ENCODE peak calls at places on chromosomes 7 and 10, in five cellular contexts. P is body of pancreas, H is esophagus muscularis mucosa, U is tibial artery, T is cardiac muscle cell. I is an unnamed sample. For H3K4me1, the result is how much of the 10 kb centered on the place peaks cover.

GRCh38 chr7:47741984-47742383 is 160.1 kb upstream of the TNS3 start:
- DNase-seq in P (no peak), H (no peak), U (no peak), T (no peak), I (peak)

GRCh38 chr7:2777898-2778535 is 66.1 kb downstream of the GNA12 start:
- DNase-seq in P (no peak), H (no peak), U (no peak), T (no peak), I (no peak)

GRCh38 chr10:97049670-97050069 is 136.1 kb downstream of the SLIT1 start:
- DNase-seq in P (no peak), H (no peak), U (no peak), T (no peak), I (no peak)

GRCh38 chr10:119383174-119383856 is 159.2 kb downstream of the RGS10 start:
- DNase-seq in P (no peak), H (no peak), U (no peak), T (no peak), I (no peak)

GRCh38 chr10:105793071-105793470 is 1152.0 kb downstream of the SORCS3 start:
- DNase-seq in P (no peak), H (no peak), U (no peak), T (no peak), I (no peak)

GRCh38 chr10:131473645-131474044 is 162.1 kb upstream of the TCERG1L start:
- DNase-seq in P (no peak), H (peak), U (no peak), T (no peak), I (no peak)

GRCh38 chr10:103895458-103896186 is 22.4 kb downstream of the STN1 start:
- DNase-seq in P (peak), H (no peak), U (no peak), T (no peak), I (peak)

GRCh38 chr10:49562893-49563292 is 24.0 kb upstream of the ERCC6 start:
- DNase-seq in P (no peak), H (no peak), U (no peak), T (no peak), I (peak)

DNA sequence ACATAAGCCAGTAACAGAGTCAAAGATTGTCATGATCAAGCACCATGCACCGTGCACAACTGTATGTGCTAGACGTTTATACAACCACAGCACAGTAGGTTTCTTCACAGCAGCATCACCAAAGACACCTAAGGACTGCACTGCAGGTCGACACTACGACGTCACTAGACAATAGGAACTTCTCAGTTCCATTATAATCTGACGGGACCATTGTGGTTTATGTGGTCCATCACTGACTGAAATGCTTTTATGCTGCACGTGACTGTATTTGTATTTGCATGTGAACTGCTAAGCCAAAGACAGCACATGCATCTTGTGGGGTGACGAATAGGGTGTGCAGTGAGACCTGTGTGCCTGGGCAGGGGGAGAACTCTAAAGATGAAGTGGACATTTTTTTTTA is 164.9 kb downstream of the PARD3 start:
- DNase-seq in P (no peak), H (no peak), U (no peak), T (no peak), I (no peak)
- H3K4me1 ChIP-seq in P (under half), H (under half), U (under half), T (under half), I (under half)

GRCh38 chr7:36277247-36277542 is 112.5 kb upstream of the ANLN start:
- DNase-seq in P (no peak), H (no peak), U (no peak), T (no peak), I (no peak)
- H3K4me1 ChIP-seq in P (half or more), H (half or more), U (half or more), T (under half), I (under half)

GRCh38 chr10:99619851-99620712 is at the start of gene SLC25A28:
- DNase-seq in P (peak), H (peak), U (peak), T (peak), I (peak)

GRCh38 chr10:99621454-99622246 is 1.4 kb upstream of the SLC25A28 start:
- DNase-seq in P (no peak), H (no peak), U (no peak), T (no peak), I (no peak)

GRCh38 chr10:99623919-99624318 is 3.7 kb upstream of the SLC25A28 start:
- DNase-seq in P (no peak), H (no peak), U (no peak), T (no peak), I (no peak)

GRCh38 chr10:99620713-99621453 is 644 bp upstream of the SLC25A28 start:
- DNase-seq in P (peak), H (peak), U (peak), T (peak), I (peak)

GRCh38 chr10:99619090-99619800 is 994 bp downstream of the SLC25A28 start:
- DNase-seq in P (no peak), H (no peak), U (no peak), T (no peak), I (peak)
- H3K4me1 ChIP-seq in P (under half), H (under half), U (under half), T (under half), I (under half)

DNA sequence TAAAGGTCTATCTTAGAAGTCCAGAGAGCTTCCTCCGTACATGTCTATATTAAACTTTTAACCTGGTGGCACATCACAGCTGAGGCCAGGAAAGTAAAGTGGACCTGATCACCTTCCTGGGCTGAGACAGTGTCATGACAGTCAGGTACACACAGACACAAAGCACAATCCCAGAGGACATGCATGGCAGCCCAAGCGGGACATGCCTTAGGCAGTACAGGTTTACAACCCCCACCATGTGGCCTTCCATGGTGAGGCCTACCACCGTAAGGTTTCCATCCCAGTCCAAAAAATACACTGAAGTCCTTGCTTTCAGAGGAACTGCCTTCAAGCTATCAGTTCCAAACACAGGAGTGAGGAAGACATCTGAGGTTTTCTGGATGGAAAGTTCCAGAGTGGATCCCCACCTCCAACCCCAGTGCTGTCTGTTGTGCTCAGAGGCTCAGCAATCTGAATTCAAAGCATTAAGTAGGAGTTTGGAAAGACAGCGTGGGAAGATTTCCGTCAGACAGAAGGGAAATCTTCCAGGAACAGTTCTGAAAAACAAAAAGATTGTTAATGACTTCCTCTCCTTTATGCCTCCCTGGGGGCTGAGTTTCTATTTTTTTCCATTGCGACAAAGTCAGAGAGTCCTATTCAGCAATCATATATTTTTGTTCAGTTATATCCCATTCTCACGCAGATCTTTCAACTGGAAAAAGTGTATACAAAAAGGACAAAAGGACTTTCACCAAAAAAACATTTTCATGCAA is 20.1 kb downstream of the IFIT3 start:
- DNase-seq in P (no peak), H (no peak), U (no peak), T (no peak), I (no peak)
- H3K4me1 ChIP-seq in P (under half), H (under half), U (half or more), T (under half), I (under half)

GRCh38 chr10:95542761-95543160 is 18.4 kb downstream of the SORBS1 start:
- DNase-seq in P (no peak), H (no peak), U (no peak), T (no peak), I (no peak)
- H3K4me1 ChIP-seq in P (half or more), H (half or more), U (half or more), T (under half), I (under half)

GRCh38 chr10:133280391-133281059 is 3.9 kb upstream of the ADAM8 start:
- DNase-seq in P (no peak), H (no peak), U (no peak), T (no peak), I (no peak)

GRCh38 chr10:133277993-133278576 is 1.4 kb upstream of the ADAM8 start:
- DNase-seq in P (peak), H (no peak), U (no peak), T (no peak), I (no peak)

GRCh38 chr10:133278577-133279265 is 2.1 kb upstream of the ADAM8 start:
- DNase-seq in P (peak), H (no peak), U (no peak), T (peak), I (peak)

GRCh38 chr10:133279961-133280283 is 3.3 kb upstream of the ADAM8 start:
- DNase-seq in P (no peak), H (no peak), U (no peak), T (no peak), I (no peak)

GRCh38 chr10:133279266-133279960 is 2.7 kb upstream of the ADAM8 start:
- DNase-seq in P (no peak), H (no peak), U (no peak), T (no peak), I (no peak)
- H3K4me1 ChIP-seq in P (under half), H (under half), U (under half), T (under half), I (under half)

DNA sequence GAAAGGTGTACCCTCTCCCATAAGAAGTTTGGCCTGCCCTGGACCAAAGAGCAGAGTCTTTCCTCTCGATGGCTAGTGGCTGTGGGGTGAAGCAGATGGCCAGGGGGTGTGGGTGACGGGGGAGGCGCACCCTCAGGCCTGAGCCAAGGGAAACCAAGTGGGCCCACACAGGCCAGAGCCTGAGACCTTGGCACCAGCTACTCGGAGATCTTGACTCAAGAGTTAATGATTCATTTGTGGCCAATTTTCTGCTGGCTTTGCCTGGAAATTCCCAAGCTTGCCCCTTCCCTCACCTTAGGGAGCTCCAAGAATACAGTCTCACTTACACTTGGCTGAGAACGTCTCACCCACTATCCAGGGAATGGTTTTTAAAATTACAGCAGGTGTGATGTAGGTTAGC is 42.7 kb downstream of the ZMIZ1 start:
- DNase-seq in P (peak), H (no peak), U (no peak), T (no peak), I (peak)
- H3K4me1 ChIP-seq in P (half or more), H (half or more), U (under half), T (half or more), I (half or more)